ENCODE peak calls at places on chromosomes 7 and 10, in nine cellular contexts. D is astrocyte of the spinal cord, H is mucosa of descending colon, B is tibial artery, K is colonic mucosa, Q is uterus, L is cardiac fibroblast, N is spleen, A is body of pancreas. T is an unnamed sample.

GRCh38 chr10:120979435-120980315 is 128.5 kb downstream of the WDR11 start:
- DNase-seq in L (no peak), Q (peak), A (peak), B (peak), D (no peak), K (peak), N (no peak), H (peak), T (peak)

GRCh38 chr7:86925221-86925620 is 134.2 kb downstream of the ELAPOR2 start:
- DNase-seq in N (no peak), H (no peak), D (no peak), K (peak), L (no peak), B (no peak), A (no peak), Q (no peak), T (no peak)

GRCh38 chr7:27151341-27151944 is 940 bp downstream of the HOXA3 start:
- DNase-seq in Q (peak), B (peak), A (peak), H (peak), D (no peak), K (peak), N (peak), L (no peak), T (peak)

GRCh38 chr10:107616463-107617131 is 452.1 kb upstream of the SORCS1 start:
- DNase-seq in H (no peak), K (no peak), N (no peak), L (peak), Q (no peak), A (no peak), B (no peak), D (no peak), T (no peak)

GRCh38 chr10:77936697-77937567 is 10.4 kb upstream of the DLG5 start:
- DNase-seq in Q (no peak), L (no peak), A (no peak), B (no peak), K (no peak), H (no peak), D (no peak), N (no peak), T (no peak)

GRCh38 chr7:80581472-80581871 is 57.0 kb upstream of the CD36 start:
- DNase-seq in N (no peak), A (no peak), H (no peak), D (no peak), Q (no peak), K (no peak), L (peak), B (no peak), T (no peak)

GRCh38 chr10:86522385-86522855 is 828 bp upstream of the WAPL start:
- DNase-seq in K (no peak), A (no peak), D (no peak), L (peak), B (no peak), H (no peak), N (no peak), Q (no peak), T (no peak)

GRCh38 chr7:74475243-74475986 is 21.7 kb downstream of the GTF2IRD1 start:
- DNase-seq in D (no peak), B (no peak), K (peak), H (peak), L (no peak), Q (no peak), A (peak), N (no peak), T (peak)

GRCh38 chr10:104589431-104589830 is 51.7 kb upstream of the SORCS3 start:
- DNase-seq in B (no peak), Q (no peak), D (peak), A (no peak), L (peak), N (no peak), K (no peak), H (no peak), T (no peak)

GRCh38 chr7:35716038-35716803 is 21.3 kb upstream of the HERPUD2 start:
- DNase-seq in B (peak), D (no peak), A (peak), Q (no peak), K (no peak), H (no peak), N (no peak), L (no peak), T (no peak)

GRCh38 chr10:43204943-43205671 is 61.8 kb downstream of the RASGEF1A start:
- DNase-seq in D (peak), H (peak), B (peak), N (peak), K (peak), A (peak), Q (peak), L (peak), T (peak)

GRCh38 chr7:2079332-2080068 is 153.2 kb downstream of the MAD1L1 start:
- DNase-seq in L (no peak), K (peak), Q (no peak), H (no peak), N (no peak), B (no peak), A (no peak), D (peak), T (no peak)

GRCh38 chr10:14124951-14125350 is 205.8 kb downstream of the FRMD4A start:
- DNase-seq in L (no peak), Q (no peak), H (no peak), K (no peak), D (no peak), N (no peak), B (no peak), A (no peak), T (no peak)

GRCh38 chr7:141702047-141702567 is at the start of gene DENND11:
- DNase-seq in D (no peak), H (peak), L (no peak), N (peak), B (peak), A (peak), K (peak), Q (no peak), T (peak)

GRCh38 chr10:96512524-96512991 is 1.2 kb downstream of the TLL2 start:
- DNase-seq in Q (no peak), A (peak), K (peak), D (peak), N (no peak), B (no peak), H (no peak), L (peak), T (no peak)

GRCh38 chr10:121566755-121567154 is 31.5 kb downstream of the FGFR2 start:
- DNase-seq in N (no peak), A (no peak), L (no peak), D (no peak), B (no peak), H (no peak), K (no peak), Q (no peak), T (no peak)

GRCh38 chr7:42605800-42606199 is 306.1 kb downstream of the C7orf25 start:
- DNase-seq in N (no peak), D (peak), L (peak), Q (no peak), H (no peak), B (no peak), A (no peak), K (no peak), T (no peak)

GRCh38 chr7:142488842-142489241 is 231.0 kb upstream of the PRSS58 start:
- DNase-seq in Q (no peak), D (no peak), A (no peak), K (no peak), H (no peak), L (no peak), N (no peak), B (no peak), T (no peak)

GRCh38 chr10:124703778-124704427 is 40.3 kb downstream of the FAM53B start:
- DNase-seq in L (no peak), N (peak), K (peak), B (peak), A (peak), Q (peak), H (peak), D (no peak), T (no peak)

GRCh38 chr10:48507933-48508830 is 96.7 kb downstream of the ARHGAP22 start:
- DNase-seq in N (peak), A (peak), B (no peak), K (peak), H (no peak), Q (no peak), L (no peak), D (no peak), T (no peak)

GRCh38 chr7:29839302-29839701 is 33.0 kb downstream of the WIPF3 start:
- DNase-seq in A (peak), L (peak), K (no peak), D (peak), N (no peak), H (no peak), Q (peak), B (peak), T (no peak)

GRCh38 chr10:79602953-79603352 is 7.8 kb upstream of the SFTPA1 start:
- DNase-seq in L (no peak), H (no peak), N (no peak), B (no peak), Q (no peak), D (no peak), K (no peak), A (no peak), T (no peak)

GRCh38 chr7:28346256-28346655 is 66.1 kb upstream of the CREB5 start:
- DNase-seq in N (no peak), L (no peak), H (no peak), B (no peak), A (no peak), D (no peak), K (no peak), Q (no peak), T (no peak)

GRCh38 chr10:104416851-104417250 is 63.2 kb downstream of the CFAP58 start:
- DNase-seq in N (no peak), H (no peak), L (no peak), A (no peak), K (no peak), B (no peak), Q (no peak), D (no peak), T (no peak)

GRCh38 chr10:52452600-52453493 is 138.8 kb downstream of the DKK1 start:
- DNase-seq in H (no peak), D (no peak), Q (no peak), A (no peak), L (no peak), K (no peak), B (no peak), N (no peak), T (peak)

GRCh38 chr10:126975221-126975620 is 70.0 kb downstream of the DOCK1 start:
- DNase-seq in H (no peak), L (no peak), Q (no peak), D (no peak), K (no peak), A (no peak), N (no peak), B (no peak), T (no peak)

GRCh38 chr10:47290338-47290737 is 9.7 kb upstream of the GDF10 start:
- DNase-seq in L (no peak), H (no peak), K (no peak), N (no peak), D (no peak), Q (no peak), B (no peak), A (no peak), T (no peak)

GRCh38 chr7:96638669-96639068 is 71.0 kb downstream of the SEM1 start:
- DNase-seq in H (no peak), Q (no peak), B (no peak), D (no peak), A (no peak), K (no peak), N (no peak), L (no peak), T (no peak)

GRCh38 chr10:94052901-94053638 is 59.3 kb downstream of the PLCE1 start:
- DNase-seq in B (no peak), L (no peak), N (no peak), D (no peak), H (no peak), K (no peak), Q (no peak), A (no peak), T (no peak)

GRCh38 chr10:24871006-24871405 is 81.4 kb downstream of the PRTFDC1 start:
- DNase-seq in B (no peak), Q (no peak), L (no peak), H (no peak), A (no peak), D (no peak), K (no peak), N (no peak), T (no peak)

GRCh38 chr7:130210181-130210935 is 2.7 kb downstream of the SSMEM1 start:
- DNase-seq in Q (no peak), N (no peak), A (no peak), H (no peak), D (peak), L (no peak), B (no peak), K (no peak), T (no peak)

GRCh38 chr7:108012499-108013430 is 9.8 kb upstream of the LAMB1 start:
- DNase-seq in L (peak), N (no peak), K (peak), D (peak), B (no peak), A (peak), H (no peak), Q (no peak), T (peak)

GRCh38 chr10:113891476-113891875 is 37.0 kb downstream of the NHLRC2 start:
- DNase-seq in D (no peak), B (no peak), H (no peak), N (no peak), L (no peak), K (no peak), Q (no peak), A (no peak), T (peak)

GRCh38 chr10:14466256-14466655 is 135.5 kb upstream of the FRMD4A start:
- DNase-seq in L (peak), K (no peak), H (no peak), N (no peak), D (peak), Q (no peak), A (no peak), B (no peak), T (no peak)

GRCh38 chr7:123941391-123942180 is 16.5 kb downstream of the SPAM1 start:
- DNase-seq in K (no peak), B (no peak), D (no peak), Q (no peak), H (no peak), A (no peak), N (no peak), L (no peak), T (no peak)

GRCh38 chr7:140403878-140404564 is at the start of gene RAB19:
- DNase-seq in H (peak), Q (no peak), L (no peak), B (no peak), A (peak), D (no peak), N (peak), K (peak), T (peak)

GRCh38 chr10:49508654-49509053 is 30.3 kb downstream of the ERCC6 start:
- DNase-seq in L (no peak), Q (no peak), N (no peak), B (no peak), D (no peak), A (no peak), K (no peak), H (no peak), T (no peak)
- H3K4me3 ChIP-seq in L (no peak), Q (no peak), N (no peak), B (no peak), D (no peak), A (no peak), K (no peak), H (no peak), T (no peak)

GRCh38 chr10:35379226-35380137 is 43.2 kb downstream of the CCNY start:
- DNase-seq in K (no peak), B (peak), A (peak), H (no peak), L (peak), D (peak), Q (peak), N (peak), T (no peak)
- H3K4me3 ChIP-seq in K (no peak), B (no peak), A (no peak), H (no peak), L (no peak), D (no peak), Q (no peak), N (peak), T (no peak)

DNA sequence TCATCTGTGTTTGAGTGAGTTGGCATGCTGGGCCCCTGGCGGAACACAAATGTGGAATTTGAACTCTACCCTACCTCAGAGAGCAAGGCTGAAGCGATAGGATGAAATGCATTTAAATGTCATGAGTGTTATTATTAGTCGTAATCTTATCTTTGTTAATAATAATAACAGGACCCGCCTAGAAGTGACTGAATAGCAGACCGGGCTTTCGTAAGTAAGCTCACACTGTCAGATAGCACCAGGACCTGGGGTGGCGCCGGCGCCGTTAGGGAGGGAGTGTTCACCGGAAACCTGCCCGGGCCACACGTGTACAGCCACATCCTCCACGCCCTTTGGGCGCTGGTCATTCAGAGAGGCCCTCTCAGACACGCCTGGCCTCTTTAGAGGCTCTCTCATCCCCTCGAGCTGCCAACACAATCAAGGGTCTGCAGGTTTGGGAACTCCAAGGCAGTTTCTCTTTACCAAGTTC is 63.6 kb downstream of the GRK5 start:
- DNase-seq in K (peak), D (no peak), H (peak), L (peak), Q (peak), N (peak), A (peak), B (peak), T (peak)
- H3K4me3 ChIP-seq in K (no peak), D (no peak), H (no peak), L (peak), Q (no peak), N (peak), A (no peak), B (peak), T (no peak)

GRCh38 chr7:23298141-23298851 is 843 bp upstream of the MALSU1 start:
- DNase-seq in N (no peak), A (peak), H (no peak), K (no peak), B (no peak), Q (peak), D (peak), L (peak), T (no peak)
- H3K4me3 ChIP-seq in N (peak), A (no peak), H (no peak), K (no peak), B (peak), Q (peak), D (no peak), L (no peak), T (no peak)

GRCh38 chr10:102121739-102122372 is 1.7 kb upstream of the LDB1 start:
- DNase-seq in D (peak), K (no peak), N (no peak), B (no peak), H (no peak), L (no peak), Q (peak), A (peak), T (no peak)
- H3K4me3 ChIP-seq in D (no peak), K (no peak), N (peak), B (peak), H (no peak), L (no peak), Q (peak), A (no peak), T (no peak)

T was measured in Caco-2.